ENCODE peak calls at places on chromosomes 4 and X, in nine cellular contexts. C is spleen, K is stomach, G is ovary, Z is suprapubic skin, R is right lobe of liver, V is prostate gland, E is transverse colon, M is HepG2. J is an unnamed sample. For H3K9me3, the result is how much of the 10 kb centered on the place peaks cover.

GRCh38 chr4:1752284-1753041 is 31.1 kb downstream of the TACC3 start:
- DNase-seq in C (no peak), K (peak), G (no peak), Z (no peak), R (no peak), V (peak), E (peak), M (peak), J (no peak)

GRCh38 chr4:117137143-117137542 is 51.8 kb upstream of the TRAM1L1 start:
- DNase-seq in C (no peak), K (no peak), G (no peak), Z (no peak), R (no peak), V (no peak), E (no peak), M (no peak), J (no peak)

GRCh38 chr4:149595500-149595899 is 220.1 kb downstream of the IQCM start:
- DNase-seq in C (no peak), K (no peak), G (no peak), Z (no peak), R (no peak), V (no peak), E (no peak), M (no peak), J (no peak)

GRCh38 chr4:172104534-172104933 is 291.3 kb downstream of the GALNTL6 start:
- DNase-seq in C (no peak), K (no peak), G (no peak), Z (no peak), R (no peak), V (no peak), E (no peak), M (no peak), J (no peak)

GRCh38 chr4:76341063-76341462 is 34.5 kb downstream of the STBD1 start:
- DNase-seq in C (no peak), K (no peak), G (no peak), Z (no peak), R (no peak), V (no peak), E (no peak), M (no peak), J (no peak)

GRCh38 chr4:77742054-77742453 is 77.1 kb downstream of the CNOT6L start:
- DNase-seq in C (no peak), K (no peak), G (no peak), Z (no peak), R (no peak), V (peak), E (no peak), M (no peak), J (no peak)

GRCh38 chr4:140742838-140743193 is 13.4 kb downstream of the TBC1D9 start:
- DNase-seq in C (no peak), K (no peak), G (no peak), Z (no peak), R (no peak), V (no peak), E (no peak), M (no peak), J (no peak)

GRCh38 chr4:3870567-3870962 is 104.4 kb downstream of the ADRA2C start:
- DNase-seq in C (peak), K (no peak), G (no peak), Z (peak), R (peak), V (no peak), E (no peak), M (no peak), J (no peak)

GRCh38 chrX:91039777-91040176 is 394.9 kb upstream of the PABPC5 start:
- DNase-seq in C (no peak), K (no peak), G (no peak), Z (no peak), R (no peak), V (no peak), E (no peak), M (no peak), J (no peak)

GRCh38 chr4:186724861-186725419 is 1.3 kb upstream of the FAT1 start:
- DNase-seq in C (no peak), K (no peak), G (peak), Z (no peak), R (no peak), V (no peak), E (no peak), M (no peak), J (no peak)

GRCh38 chr4:121129606-121130346 is 34.3 kb downstream of the TNIP3 start:
- DNase-seq in C (no peak), K (no peak), G (no peak), Z (no peak), R (no peak), V (no peak), E (no peak), M (no peak), J (no peak)

GRCh38 chrX:107659768-107660167 is 31.5 kb downstream of the PRPS1 start:
- DNase-seq in C (no peak), K (no peak), G (no peak), Z (no peak), R (no peak), V (no peak), E (no peak), M (peak), J (no peak)

GRCh38 chr4:14028862-14029261 is 401.3 kb upstream of the BOD1L1 start:
- DNase-seq in C (no peak), K (no peak), G (no peak), Z (no peak), R (no peak), V (no peak), E (no peak), M (no peak), J (peak)

GRCh38 chrX:72255445-72255844 is 16.6 kb upstream of the ERCC6L start:
- DNase-seq in C (no peak), K (peak), G (no peak), Z (no peak), R (no peak), V (no peak), E (no peak), M (no peak), J (no peak)

GRCh38 chrX:40095588-40096394 is 2.0 kb downstream of the BCOR start:
- DNase-seq in C (peak), K (no peak), G (peak), Z (no peak), R (no peak), V (peak), E (no peak), M (no peak), J (peak)

GRCh38 chrX:40094900-40095587 is 2.7 kb downstream of the BCOR start:
- DNase-seq in C (no peak), K (no peak), G (no peak), Z (no peak), R (no peak), V (no peak), E (no peak), M (no peak), J (no peak)

GRCh38 chrX:40097101-40097491 is 662 bp downstream of the BCOR start:
- DNase-seq in C (no peak), K (no peak), G (peak), Z (no peak), R (no peak), V (no peak), E (no peak), M (no peak), J (no peak)

GRCh38 chrX:40097492-40098263 is at the start of gene BCOR:
- DNase-seq in C (peak), K (peak), G (peak), Z (no peak), R (peak), V (peak), E (peak), M (no peak), J (peak)

DNA sequence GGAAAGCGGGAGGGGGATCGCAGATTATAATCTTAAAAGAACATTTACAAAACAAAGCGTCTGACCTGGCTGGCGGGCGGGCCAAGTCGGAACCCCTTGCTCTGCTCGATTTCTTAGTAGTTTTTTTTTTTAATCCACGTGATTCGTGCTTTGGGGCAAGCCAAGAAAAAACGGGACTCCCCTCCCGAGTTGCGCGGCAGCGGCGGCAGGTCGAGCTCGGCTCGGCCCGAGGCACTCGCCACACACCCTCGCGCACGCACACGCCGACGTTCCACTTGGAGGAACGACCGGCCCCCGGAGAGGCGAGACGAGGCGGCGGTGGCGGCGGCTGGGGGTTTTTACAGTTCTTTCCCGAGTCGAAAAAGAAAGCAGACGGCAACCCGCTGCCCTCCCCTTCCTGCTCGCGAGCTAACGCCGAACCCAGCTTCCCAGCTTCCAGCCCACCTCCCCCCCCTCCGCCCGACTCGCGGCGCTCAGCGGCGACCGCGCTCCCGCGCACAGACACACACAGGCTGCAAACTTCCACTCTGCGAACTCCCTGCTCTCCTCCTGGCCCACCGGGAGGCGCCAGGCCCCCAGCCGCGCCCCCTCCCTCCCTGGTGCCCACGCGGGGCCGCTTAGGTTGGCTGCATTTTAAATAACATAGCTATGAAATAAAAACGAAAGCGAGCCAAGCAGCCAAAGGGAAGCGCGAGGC is 1.2 kb downstream of the BCOR start:
- DNase-seq in C (peak), K (no peak), G (peak), Z (no peak), R (peak), V (peak), E (peak), M (no peak), J (peak)
- H3K9me3 ChIP-seq in C (under half), K (under half), G (under half), Z (under half), R (under half), V (under half), E (under half), M (under half), J (under half)

GRCh38 chrX:130086414-130087207 is 23.7 kb downstream of the ELF4 start:
- DNase-seq in C (peak), K (no peak), G (no peak), Z (no peak), R (no peak), V (no peak), E (peak), M (no peak), J (no peak)
- TF ChIP-seq POLR2A in C (no peak), K (no peak), G (no peak), Z (no peak), R (no peak), V (no peak), E (no peak), M (no peak), J (no peak)

GRCh38 chr4:60579335-60579734 is 620.8 kb upstream of the ADGRL3 start:
- DNase-seq in C (no peak), K (no peak), G (no peak), Z (no peak), R (no peak), V (no peak), E (no peak), M (no peak), J (no peak)

GRCh38 chr4:60582167-60582566 is 618.0 kb upstream of the ADGRL3 start:
- DNase-seq in C (no peak), K (no peak), G (no peak), Z (no peak), R (no peak), V (no peak), E (no peak), M (no peak), J (no peak)
- H3K27ac ChIP-seq in C (no peak), K (no peak), G (no peak), Z (no peak), R (no peak), V (no peak), E (no peak), M (no peak), J (no peak)

DNA sequence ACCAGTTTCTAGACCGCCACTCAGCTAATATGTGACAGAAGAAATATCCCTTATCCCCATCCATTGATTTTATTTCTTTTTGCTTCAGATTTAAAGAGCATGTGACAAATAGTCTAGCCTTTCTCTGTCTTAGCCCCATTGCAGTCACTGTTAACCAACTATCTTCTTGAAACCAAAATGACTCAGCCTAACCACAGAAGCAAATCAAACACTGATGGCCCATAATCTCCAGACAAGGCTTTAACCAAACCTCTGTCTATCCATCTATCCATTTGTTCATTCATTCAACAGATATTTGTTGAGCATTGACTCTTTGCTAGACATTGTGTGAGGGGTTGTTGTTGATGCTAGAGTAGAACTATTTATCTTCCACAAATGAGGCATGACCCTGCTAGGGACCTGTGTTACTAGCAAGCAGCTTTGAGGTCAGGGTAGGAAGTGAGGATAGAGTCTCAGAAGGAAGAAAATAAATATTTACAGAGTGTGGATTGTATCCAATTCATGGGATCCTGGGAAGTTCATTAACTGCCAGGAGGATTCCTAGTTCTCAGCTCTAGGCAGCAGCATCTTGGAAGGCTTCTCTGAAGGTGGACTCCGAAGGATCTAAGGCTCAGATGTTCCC is 22.5 kb downstream of the HNRNPH2 start:
- DNase-seq in C (no peak), K (no peak), G (no peak), Z (no peak), R (no peak), V (no peak), E (no peak), M (no peak), J (no peak)
- H3K9me3 ChIP-seq in C (under half), K (under half), G (under half), Z (under half), R (under half), V (under half), E (under half), M (under half), J (under half)

GRCh38 chr4:86895692-86896488 is 3.7 kb upstream of the C4orf36 start:
- DNase-seq in C (no peak), K (no peak), G (no peak), Z (no peak), R (no peak), V (peak), E (no peak), M (peak), J (no peak)

GRCh38 chr4:86893136-86893535 is 914 bp upstream of the C4orf36 start:
- DNase-seq in C (no peak), K (no peak), G (no peak), Z (no peak), R (peak), V (no peak), E (no peak), M (no peak), J (no peak)

GRCh38 chr4:86892639-86892965 is 380 bp upstream of the C4orf36 start:
- DNase-seq in C (no peak), K (no peak), G (no peak), Z (no peak), R (no peak), V (no peak), E (no peak), M (no peak), J (no peak)

GRCh38 chr4:86894465-86894864 is 2.2 kb upstream of the C4orf36 start:
- DNase-seq in C (no peak), K (no peak), G (no peak), Z (no peak), R (no peak), V (no peak), E (no peak), M (no peak), J (no peak)

GRCh38 chr4:86891785-86892638 is at the start of gene C4orf36:
- DNase-seq in C (peak), K (peak), G (peak), Z (peak), R (peak), V (peak), E (peak), M (no peak), J (peak)
- TF ChIP-seq POLR2A in C (no peak), K (no peak), G (no peak), Z (no peak), R (peak), V (peak), E (no peak), M (no peak), J (no peak)

GRCh38 chrX:154030266-154030665 is 10.6 kb upstream of the IRAK1 start:
- DNase-seq in C (no peak), K (no peak), G (no peak), Z (no peak), R (no peak), V (no peak), E (no peak), M (no peak), J (no peak)
- H3K27ac ChIP-seq in C (no peak), K (no peak), G (no peak), Z (no peak), R (no peak), V (no peak), E (no peak), M (no peak), J (no peak)

DNA sequence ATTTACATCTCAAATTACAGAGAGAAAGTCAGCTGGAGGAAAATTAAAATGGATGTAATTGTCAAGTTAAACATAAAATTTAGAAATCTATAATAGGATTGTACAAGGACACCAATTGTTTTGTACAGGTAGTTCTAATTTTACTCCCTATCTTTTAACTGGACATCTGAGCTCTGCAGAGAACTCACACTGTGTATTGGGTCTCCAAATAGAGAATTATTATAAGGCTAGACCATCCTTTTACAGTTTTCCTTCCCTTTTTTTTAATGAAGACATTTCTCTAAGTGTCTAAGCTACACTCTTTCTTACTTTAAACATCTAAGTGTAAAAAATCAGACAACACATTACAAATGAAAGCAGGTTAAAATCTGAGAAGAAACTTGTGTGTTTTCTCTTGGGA is 78.4 kb upstream of the GC start:
- DNase-seq in C (no peak), K (no peak), G (no peak), Z (no peak), R (no peak), V (no peak), E (no peak), M (no peak), J (no peak)
- H3K9me3 ChIP-seq in C (half or more), K (under half), G (under half), Z (under half), R (under half), V (under half), E (under half), M (half or more), J (under half)

GRCh38 chr4:78764498-78764961 is 11.6 kb upstream of the BMP2K start:
- DNase-seq in C (no peak), K (no peak), G (no peak), Z (no peak), R (no peak), V (no peak), E (no peak), M (no peak), J (no peak)
- TF ChIP-seq POLR2A in C (no peak), K (no peak), G (no peak), Z (no peak), R (no peak), V (no peak), E (no peak), M (no peak), J (no peak)

J was measured in heart left ventricle.